ENCODE peak calls at places on chromosomes 11 and 22, in six cellular contexts. K, Q, P, R, D and W are unnamed samples.
A peak's percentile ranks its signal among the peaks of the same experiment; 100 is the strongest.

GRCh38 chr11:131389582-131389981 is 19.2 kb downstream of the NTM start:
- DNase-seq in K (no peak), Q (no peak), P (no peak), R (no peak), D (no peak), W (no peak)

GRCh38 chr11:46006418-46007070 is 84.1 kb downstream of the LARGE2 start:
- DNase-seq in K (no peak), Q (no peak), P (no peak), R (no peak), D (peak; percentile 28), W (no peak)

GRCh38 chr11:9535189-9535781 is 38.2 kb upstream of the WEE1 start:
- DNase-seq in K (peak; percentile 75), Q (peak; percentile 82), P (peak; percentile 76), R (peak; percentile 82), D (no peak), W (peak; percentile 84)

GRCh38 chr22:20803696-20804324 is 29.9 kb downstream of the SERPIND1 start:
- DNase-seq in K (peak; percentile 33), Q (no peak), P (no peak), R (no peak), D (no peak), W (no peak)

GRCh38 chr11:24636291-24636629 is 139.4 kb downstream of the LUZP2 start:
- DNase-seq in K (no peak), Q (no peak), P (no peak), R (no peak), D (no peak), W (no peak)

GRCh38 chr22:38697055-38697980 is 3.4 kb downstream of the JOSD1 start:
- DNase-seq in K (peak; percentile 65), Q (no peak), P (no peak), R (no peak), D (no peak), W (no peak)

GRCh38 chr11:7532395-7532794 is 18.6 kb downstream of the PPFIBP2 start:
- DNase-seq in K (no peak), Q (no peak), P (no peak), R (no peak), D (no peak), W (peak; percentile 62)

GRCh38 chr11:77547863-77548551 is 41.7 kb upstream of the AQP11 start:
- DNase-seq in K (no peak), Q (no peak), P (no peak), R (no peak), D (peak; percentile 34), W (no peak)

GRCh38 chr11:60129853-60130252 is 41.4 kb downstream of the MS4A2 start:
- DNase-seq in K (no peak), Q (no peak), P (no peak), R (no peak), D (no peak), W (no peak)

GRCh38 chr22:41284465-41284864 is 1.5 kb downstream of the RANGAP1 start:
- DNase-seq in K (no peak), Q (no peak), P (no peak), R (no peak), D (no peak), W (no peak)
- H3K4me3 ChIP-seq in K (no peak overlapping the region), Q (no peak overlapping the region), P (no peak overlapping the region), R (no peak overlapping the region), D (no peak overlapping the region), W (no peak overlapping the region)

DNA sequence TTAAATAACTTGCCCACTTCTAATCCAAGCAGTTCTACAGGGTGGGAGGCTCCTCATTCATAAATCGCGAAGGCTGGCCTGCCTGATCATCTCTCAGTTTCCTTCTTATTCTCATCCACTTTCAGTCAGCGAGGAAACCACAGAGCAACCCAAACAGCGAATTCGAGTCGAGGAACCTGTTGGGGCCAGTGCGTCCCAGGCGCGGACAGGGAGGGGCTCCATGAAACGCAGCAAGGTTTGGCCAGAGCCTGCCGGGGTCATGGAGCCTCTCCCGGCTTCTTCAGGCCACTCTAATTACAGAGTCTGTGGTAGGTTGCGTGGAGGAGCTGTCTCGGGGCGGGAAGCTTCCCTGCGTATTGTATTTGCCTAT is 741 bp upstream of the NAV2 start:
- DNase-seq in K (no peak), Q (no peak), P (peak; percentile 30), R (no peak), D (no peak), W (no peak)
- H3K4me3 ChIP-seq in K (peak overlapping the region; percentile 69), Q (peak overlapping the region; percentile 54), P (peak overlapping the region; percentile 46), R (peak overlapping the region; percentile 42), D (peak overlapping the region; percentile 47), W (peak overlapping the region; percentile 97)

DNA sequence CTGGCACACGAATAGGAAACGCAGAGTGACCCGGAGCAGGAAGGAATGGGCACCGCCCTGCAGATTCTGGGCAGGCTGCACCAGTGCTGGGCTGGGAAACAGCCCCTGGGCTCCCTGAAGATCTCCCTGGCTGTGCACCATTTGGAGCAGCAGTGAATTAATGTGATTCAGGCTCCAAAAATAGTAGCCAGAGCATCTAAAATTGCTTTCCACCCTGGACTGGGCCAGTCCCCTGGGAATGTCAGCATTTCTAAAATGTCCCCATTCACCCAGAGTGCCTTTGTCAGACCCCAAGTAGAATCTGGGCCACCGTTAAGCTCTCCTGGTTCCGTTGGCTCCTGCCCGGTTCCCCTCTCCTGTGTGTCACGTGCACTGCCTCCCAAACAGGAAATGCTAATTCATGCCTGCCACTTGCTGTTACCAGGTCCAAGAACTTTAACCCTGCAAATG is 18.5 kb downstream of the IRAG1 start:
- DNase-seq in K (peak; percentile 67), Q (no peak), P (no peak), R (no peak), D (no peak), W (peak; percentile 90)
- H3K4me3 ChIP-seq in K (peak overlapping the region; percentile 39), Q (no peak overlapping the region), P (no peak overlapping the region), R (no peak overlapping the region), D (no peak overlapping the region), W (peak overlapping the region; percentile 59)

GRCh38 chr22:21862386-21863242 is 4.8 kb downstream of the MAPK1 start:
- DNase-seq in K (no peak), Q (no peak), P (no peak), R (no peak), D (no peak), W (no peak)

GRCh38 chr22:21861856-21862255 is 5.6 kb downstream of the MAPK1 start:
- DNase-seq in K (no peak), Q (no peak), P (no peak), R (no peak), D (no peak), W (no peak)

GRCh38 chr22:21867528-21868266 is at the start of gene MAPK1:
- DNase-seq in K (peak; percentile 95), Q (peak; percentile 92), P (peak; percentile 93), R (peak; percentile 93), D (peak; percentile 31), W (peak; percentile 94)

GRCh38 chr22:21866821-21867527 is 471 bp downstream of the MAPK1 start:
- DNase-seq in K (no peak), Q (no peak), P (no peak), R (no peak), D (no peak), W (no peak)

GRCh38 chr22:21865041-21865440 is 2.4 kb downstream of the MAPK1 start:
- DNase-seq in K (peak; percentile 59), Q (no peak), P (peak; percentile 42), R (no peak), D (no peak), W (no peak)
- H3K4me3 ChIP-seq in K (peak overlapping the region; percentile 95), Q (peak overlapping the region; percentile 88), P (no peak overlapping the region), R (no peak overlapping the region), D (no peak overlapping the region), W (peak overlapping the region; percentile 93)

GRCh38 chr11:32437406-32438345 is 2.3 kb upstream of the WT1 start:
- DNase-seq in K (no peak), Q (no peak), P (no peak), R (no peak), D (no peak), W (no peak)

GRCh38 chr11:32435511-32435946 is at the start of gene WT1:
- DNase-seq in K (peak; percentile 68), Q (no peak), P (no peak), R (no peak), D (peak; percentile 32), W (no peak)

GRCh38 chr11:32435947-32436750 is 810 bp upstream of the WT1 start:
- DNase-seq in K (peak; percentile 61), Q (no peak), P (no peak), R (no peak), D (no peak), W (no peak)

GRCh38 chr11:32438346-32438882 is 3.1 kb upstream of the WT1 start:
- DNase-seq in K (no peak), Q (no peak), P (no peak), R (no peak), D (no peak), W (no peak)

GRCh38 chr11:32436751-32437405 is 1.5 kb upstream of the WT1 start:
- DNase-seq in K (no peak), Q (no peak), P (no peak), R (no peak), D (no peak), W (no peak)
- H3K4me3 ChIP-seq in K (peak overlapping the region; percentile 76), Q (no peak overlapping the region), P (no peak overlapping the region), R (no peak overlapping the region), D (peak overlapping the region; percentile 60), W (peak overlapping the region; percentile 69)